ENCODE peak calls at places on chromosome X, in ten cellular contexts. U is left lung, E is tibial nerve, H is neuronal stem cell, M is suprapubic skin, B is pancreas, Q is heart right ventricle, P is psoas muscle, S is uterus, X is cardiac muscle cell. C is an unnamed sample. For H3K4me1, the result is how much of the 10 kb centered on the place peaks cover.

GRCh38 chrX:17442898-17443297 is 67.9 kb downstream of the NHS start:
- DNase-seq in S (no peak), Q (no peak), P (no peak), M (no peak), E (no peak), U (no peak), H (no peak), B (no peak), X (no peak), C (no peak)

GRCh38 chrX:78886550-78886949 is 58.6 kb upstream of the P2RY10 start:
- DNase-seq in S (no peak), E (no peak), M (no peak), H (peak), P (no peak), U (no peak), Q (no peak), B (no peak), X (peak), C (no peak)

GRCh38 chrX:130539721-130540321 is 138.0 kb downstream of the RBMX2 start:
- DNase-seq in P (peak), E (no peak), U (no peak), H (peak), B (peak), M (no peak), X (peak), Q (peak), S (peak), C (peak)

GRCh38 chrX:134460861-134461218 is 875 bp downstream of the HPRT1 start:
- DNase-seq in B (no peak), Q (no peak), M (no peak), X (peak), P (no peak), H (no peak), S (no peak), E (no peak), U (no peak), C (no peak)

GRCh38 chrX:37995428-37995827 is 10.9 kb upstream of the SYTL5 start:
- DNase-seq in H (no peak), S (no peak), Q (no peak), E (no peak), M (no peak), P (no peak), B (no peak), U (no peak), X (no peak), C (no peak)

GRCh38 chrX:38189431-38190128 is 31.1 kb downstream of the SRPX start:
- DNase-seq in E (no peak), U (no peak), B (no peak), H (no peak), Q (no peak), X (no peak), S (no peak), M (no peak), P (no peak), C (no peak)

GRCh38 chrX:129600981-129601424 is 53.8 kb downstream of the APLN start:
- DNase-seq in M (no peak), U (no peak), H (no peak), Q (no peak), S (no peak), B (no peak), E (peak), P (no peak), X (peak), C (peak)

GRCh38 chrX:137479394-137479793 is 86.5 kb upstream of the ZIC3 start:
- DNase-seq in U (no peak), P (no peak), E (no peak), B (peak), Q (no peak), H (no peak), X (no peak), S (no peak), M (no peak), C (no peak)

GRCh38 chrX:133923113-133923512 is 62.3 kb downstream of the GPC3 start:
- DNase-seq in X (peak), Q (no peak), E (no peak), B (no peak), M (no peak), H (no peak), P (no peak), U (no peak), S (no peak), C (no peak)

GRCh38 chrX:112863850-112864249 is 23.2 kb upstream of the AMOT start:
- DNase-seq in X (no peak), P (no peak), E (no peak), Q (no peak), S (no peak), U (no peak), M (no peak), H (no peak), B (no peak), C (no peak)

GRCh38 chrX:71619193-71619592 is 882 bp upstream of the CXCR3 start:
- DNase-seq in Q (no peak), S (no peak), B (no peak), U (no peak), M (no peak), H (no peak), P (no peak), E (no peak), X (no peak), C (no peak)

GRCh38 chrX:71623714-71624113 is 5.4 kb upstream of the CXCR3 start:
- DNase-seq in M (no peak), E (no peak), B (no peak), H (no peak), X (no peak), P (no peak), U (no peak), S (no peak), Q (no peak), C (no peak)

GRCh38 chrX:71623105-71623450 is 4.8 kb upstream of the CXCR3 start:
- DNase-seq in U (no peak), B (no peak), S (no peak), Q (no peak), H (no peak), M (no peak), X (no peak), E (no peak), P (no peak), C (no peak)

GRCh38 chrX:71622347-71623104 is 4.2 kb upstream of the CXCR3 start:
- DNase-seq in E (peak), U (peak), X (peak), S (peak), B (peak), H (peak), P (peak), M (peak), Q (peak), C (peak)

GRCh38 chrX:71621644-71622346 is 3.5 kb upstream of the CXCR3 start:
- DNase-seq in E (no peak), M (no peak), X (peak), U (no peak), H (no peak), Q (peak), P (no peak), B (no peak), S (no peak), C (no peak)
- H3K4me3 ChIP-seq in E (no peak), M (no peak), X (no peak), U (no peak), H (no peak), Q (no peak), P (no peak), B (no peak), S (no peak), C (no peak)

GRCh38 chrX:52923781-52924241 is 26.7 kb downstream of the FAM156B start:
- DNase-seq in X (peak), M (no peak), H (no peak), B (no peak), Q (peak), U (peak), P (peak), E (no peak), S (no peak), C (peak)
- H3K27ac ChIP-seq in X (peak), M (no peak), H (no peak), B (no peak), Q (peak), U (peak), P (peak), E (peak), S (no peak), C (no peak)

GRCh38 chrX:1576201-1577101 is 15.0 kb upstream of the AKAP17A start:
- DNase-seq in M (no peak), P (no peak), E (no peak), U (no peak), B (no peak), S (no peak), X (no peak), Q (no peak), H (no peak), C (no peak)

GRCh38 chrX:1581132-1581531 is 10.3 kb upstream of the AKAP17A start:
- DNase-seq in S (no peak), P (no peak), H (no peak), X (peak), M (no peak), U (no peak), Q (peak), E (no peak), B (peak), C (no peak)

GRCh38 chrX:1578511-1579173 is 12.8 kb upstream of the AKAP17A start:
- DNase-seq in Q (no peak), H (no peak), M (no peak), X (no peak), B (no peak), E (no peak), P (no peak), S (no peak), U (no peak), C (no peak)

GRCh38 chrX:1582686-1583437 is 8.5 kb upstream of the AKAP17A start:
- DNase-seq in U (peak), X (peak), M (no peak), Q (no peak), E (no peak), H (no peak), P (no peak), B (no peak), S (no peak), C (no peak)

DNA sequence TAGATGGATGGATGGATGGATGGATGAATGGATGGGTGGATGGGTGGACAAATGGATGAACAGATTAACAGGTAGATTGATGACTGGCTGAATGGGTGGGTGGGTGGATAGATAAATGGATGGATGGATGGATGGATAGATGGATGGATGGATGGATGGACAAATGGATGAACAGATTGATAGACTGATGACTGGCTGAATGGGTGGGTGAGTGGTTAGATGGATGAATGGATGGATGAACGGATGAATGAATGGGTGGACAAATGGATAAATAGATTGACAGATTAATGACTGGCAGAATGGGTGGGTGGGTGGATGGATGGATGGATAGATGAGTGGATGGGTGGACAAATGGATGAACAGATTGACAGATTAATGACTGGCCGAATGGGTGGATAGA is 13.6 kb upstream of the AKAP17A start:
- DNase-seq in B (no peak), H (no peak), P (no peak), E (no peak), X (no peak), Q (no peak), M (no peak), U (no peak), S (no peak), C (no peak)
- H3K4me1 ChIP-seq in B (under half), H (under half), P (under half), E (under half), X (under half), Q (under half), M (under half), U (under half), S (under half), C (under half)

GRCh38 chrX:49040376-49040955 is 2.7 kb downstream of the TFE3 start:
- DNase-seq in U (no peak), B (no peak), H (no peak), Q (no peak), M (no peak), X (peak), E (no peak), P (no peak), S (no peak), C (peak)
- H3K4me3 ChIP-seq in U (no peak), B (no peak), H (peak), Q (no peak), M (peak), X (peak), E (no peak), P (peak), S (peak), C (peak)

GRCh38 chrX:10579753-10580060 is 40.7 kb downstream of the MID1 start:
- DNase-seq in X (peak), E (no peak), M (no peak), U (no peak), S (no peak), B (no peak), H (no peak), Q (no peak), P (no peak), C (no peak)
- H3K27ac ChIP-seq in X (peak), E (peak), M (peak), U (peak), S (peak), B (no peak), H (no peak), Q (peak), P (no peak), C (peak)

DNA sequence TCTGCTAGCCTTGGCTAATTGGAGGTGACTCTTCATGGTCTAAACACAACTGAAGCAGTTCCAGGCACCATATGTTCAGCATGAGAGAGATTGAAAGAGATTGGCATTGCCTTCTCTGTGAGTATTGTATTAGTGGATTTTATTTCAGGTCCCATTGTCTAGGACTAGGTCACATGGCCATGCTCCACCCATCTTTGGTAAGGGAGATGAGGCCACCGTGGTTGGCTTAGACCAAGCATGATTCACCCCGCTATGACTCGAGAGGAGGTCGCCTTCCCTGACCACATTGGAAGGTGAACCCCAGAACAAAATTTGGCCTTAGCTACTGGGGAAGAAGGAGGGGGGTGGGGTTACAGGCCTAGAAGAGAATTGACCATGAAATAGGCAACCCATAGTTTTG is 109.9 kb upstream of the BCOR start:
- DNase-seq in E (no peak), H (no peak), B (no peak), M (no peak), S (no peak), Q (no peak), X (no peak), P (no peak), U (no peak), C (no peak)
- H3K4me1 ChIP-seq in E (under half), H (under half), B (under half), M (under half), S (under half), Q (under half), X (under half), P (under half), U (under half), C (under half)

GRCh38 chrX:48827654-48827968 is 1.3 kb downstream of the ERAS start:
- DNase-seq in X (no peak), H (no peak), U (no peak), S (no peak), E (no peak), Q (no peak), P (no peak), M (no peak), B (no peak), C (no peak)
- H3K4me3 ChIP-seq in X (no peak), H (no peak), U (no peak), S (no peak), E (no peak), Q (no peak), P (no peak), M (no peak), B (no peak), C (no peak)

DNA sequence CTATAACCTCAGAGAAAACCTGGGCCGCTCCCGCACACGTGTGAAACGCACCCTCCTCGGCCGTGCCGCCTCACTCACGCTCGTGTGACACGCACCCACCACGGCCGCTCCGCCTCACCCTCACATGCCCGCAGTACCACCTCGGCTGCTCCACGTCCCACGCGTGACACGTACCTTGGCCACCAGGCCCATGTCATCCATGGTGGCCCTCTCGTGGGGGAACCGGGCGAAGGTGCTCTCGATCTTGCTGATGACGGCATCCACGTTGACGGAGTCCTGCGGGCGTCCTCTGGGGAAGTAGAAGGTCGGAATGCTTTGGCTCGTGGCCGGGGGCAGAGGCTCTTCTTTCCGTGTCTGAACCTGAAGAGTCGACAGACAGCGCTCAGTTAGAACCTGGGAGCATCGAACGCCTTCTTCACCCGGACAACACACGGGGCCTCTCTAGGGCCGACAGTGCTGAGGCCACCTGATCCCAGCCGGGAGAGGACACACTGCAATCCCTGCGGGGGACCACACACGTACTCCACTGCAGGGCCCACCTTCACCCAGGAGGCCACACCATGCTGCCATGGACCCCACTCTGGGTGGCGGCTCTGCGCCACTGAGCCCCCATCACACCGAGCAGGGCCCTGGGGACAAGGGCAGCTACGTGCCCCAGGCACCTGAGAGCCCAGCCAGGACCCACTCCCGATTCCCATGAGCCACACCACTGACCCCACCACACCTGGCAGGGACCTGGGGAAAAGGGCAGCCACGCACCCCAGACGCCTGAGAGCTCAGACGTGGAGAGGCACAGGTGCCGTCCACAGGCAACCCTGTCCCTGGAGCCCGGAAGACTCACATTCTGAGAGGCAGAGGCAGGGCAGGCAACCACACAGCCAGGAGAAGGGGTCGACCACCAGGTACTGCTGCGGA is 25.2 kb downstream of the PPP2R3B start:
- DNase-seq in H (no peak), Q (no peak), S (no peak), X (no peak), M (peak), B (no peak), U (peak), P (no peak), E (no peak), C (no peak)
- H3K27ac ChIP-seq in H (no peak), Q (no peak), S (no peak), X (no peak), M (no peak), B (no peak), U (no peak), P (no peak), E (no peak), C (no peak)

GRCh38 chrX:2703991-2704369 is 12.9 kb downstream of the CD99 start:
- DNase-seq in B (no peak), P (peak), Q (peak), U (no peak), M (no peak), E (no peak), X (peak), H (no peak), S (peak), C (no peak)
- H3K4me1 ChIP-seq in B (under half), P (half or more), Q (half or more), U (half or more), M (half or more), E (under half), X (half or more), H (under half), S (under half), C (under half)

C was measured in ovary.